ENCODE peak calls at places on chromosomes 2 and 18, in four cellular contexts. One of them, this sample, is unnamed. For H3K36me3, the result is how much of the 10 kb centered on the place peaks cover.

GRCh38 chr2:24919977-24920812 is at the start of gene ADCY3:
- DNase-seq in pancreas: peak
- DNase-seq in upper lobe of right lung: peak
- DNase-seq in mammary epithelial cell: peak
- DNase-seq in this sample: no peak

GRCh38 chr2:216057688-216058193 is 23.9 kb downstream of the PECR start:
- DNase-seq in upper lobe of right lung: peak
- DNase-seq in pancreas: no peak
- DNase-seq in mammary epithelial cell: peak
- DNase-seq in this sample: peak

GRCh38 chr2:115603285-115603684 is 1160.8 kb downstream of the DPP10 start:
- DNase-seq in mammary epithelial cell: no peak
- DNase-seq in upper lobe of right lung: no peak
- DNase-seq in pancreas: no peak
- DNase-seq in this sample: no peak

GRCh38 chr2:127080226-127080940 is 26.6 kb downstream of the BIN1 start:
- DNase-seq in pancreas: no peak
- DNase-seq in mammary epithelial cell: no peak
- DNase-seq in upper lobe of right lung: no peak
- DNase-seq in this sample: no peak

GRCh38 chr2:1772868-1773267 is 28.6 kb upstream of the PXDN start:
- DNase-seq in mammary epithelial cell: no peak
- DNase-seq in upper lobe of right lung: no peak
- DNase-seq in pancreas: no peak
- DNase-seq in this sample: no peak

GRCh38 chr18:63128242-63128967 is 191.2 kb downstream of the BCL2 start:
- DNase-seq in upper lobe of right lung: no peak
- DNase-seq in pancreas: no peak
- DNase-seq in mammary epithelial cell: no peak
- DNase-seq in this sample: no peak

GRCh38 chr18:9737814-9738160 is 29.7 kb downstream of the RAB31 start:
- DNase-seq in pancreas: peak
- DNase-seq in mammary epithelial cell: no peak
- DNase-seq in upper lobe of right lung: no peak
- DNase-seq in this sample: no peak

GRCh38 chr2:11417946-11418585 is 47.9 kb downstream of the E2F6 start:
- DNase-seq in pancreas: no peak
- DNase-seq in mammary epithelial cell: no peak
- DNase-seq in upper lobe of right lung: no peak
- DNase-seq in this sample: no peak

GRCh38 chr18:48814490-48815181 is 136.1 kb downstream of the SMAD7 start:
- DNase-seq in pancreas: no peak
- DNase-seq in upper lobe of right lung: peak
- DNase-seq in mammary epithelial cell: no peak
- DNase-seq in this sample: no peak

GRCh38 chr2:174945601-174946260 is 59.5 kb downstream of the CHN1 start:
- DNase-seq in upper lobe of right lung: no peak
- DNase-seq in mammary epithelial cell: no peak
- DNase-seq in pancreas: no peak
- DNase-seq in this sample: peak

GRCh38 chr2:141994066-141994465 is 136.8 kb downstream of the LRP1B start:
- DNase-seq in upper lobe of right lung: no peak
- DNase-seq in pancreas: no peak
- DNase-seq in mammary epithelial cell: peak
- DNase-seq in this sample: no peak

GRCh38 chr18:11849845-11850747 is 1.1 kb upstream of the CHMP1B start:
- DNase-seq in mammary epithelial cell: peak
- DNase-seq in upper lobe of right lung: peak
- DNase-seq in pancreas: peak
- DNase-seq in this sample: peak

GRCh38 chr2:23128684-23129292 is 256.2 kb upstream of the KLHL29 start:
- DNase-seq in pancreas: no peak
- DNase-seq in upper lobe of right lung: no peak
- DNase-seq in mammary epithelial cell: no peak
- DNase-seq in this sample: no peak
- H3K27ac ChIP-seq in pancreas: no peak
- H3K27ac ChIP-seq in upper lobe of right lung: no peak
- H3K27ac ChIP-seq in mammary epithelial cell: no peak
- H3K27ac ChIP-seq in this sample: no peak

GRCh38 chr2:86035883-86036789 is 69.5 kb downstream of the POLR1A start:
- DNase-seq in mammary epithelial cell: peak
- DNase-seq in pancreas: peak
- DNase-seq in upper lobe of right lung: peak
- DNase-seq in this sample: peak
- H3K4me3 ChIP-seq in mammary epithelial cell: no peak
- H3K4me3 ChIP-seq in pancreas: no peak
- H3K4me3 ChIP-seq in upper lobe of right lung: peak
- H3K4me3 ChIP-seq in this sample: no peak

DNA sequence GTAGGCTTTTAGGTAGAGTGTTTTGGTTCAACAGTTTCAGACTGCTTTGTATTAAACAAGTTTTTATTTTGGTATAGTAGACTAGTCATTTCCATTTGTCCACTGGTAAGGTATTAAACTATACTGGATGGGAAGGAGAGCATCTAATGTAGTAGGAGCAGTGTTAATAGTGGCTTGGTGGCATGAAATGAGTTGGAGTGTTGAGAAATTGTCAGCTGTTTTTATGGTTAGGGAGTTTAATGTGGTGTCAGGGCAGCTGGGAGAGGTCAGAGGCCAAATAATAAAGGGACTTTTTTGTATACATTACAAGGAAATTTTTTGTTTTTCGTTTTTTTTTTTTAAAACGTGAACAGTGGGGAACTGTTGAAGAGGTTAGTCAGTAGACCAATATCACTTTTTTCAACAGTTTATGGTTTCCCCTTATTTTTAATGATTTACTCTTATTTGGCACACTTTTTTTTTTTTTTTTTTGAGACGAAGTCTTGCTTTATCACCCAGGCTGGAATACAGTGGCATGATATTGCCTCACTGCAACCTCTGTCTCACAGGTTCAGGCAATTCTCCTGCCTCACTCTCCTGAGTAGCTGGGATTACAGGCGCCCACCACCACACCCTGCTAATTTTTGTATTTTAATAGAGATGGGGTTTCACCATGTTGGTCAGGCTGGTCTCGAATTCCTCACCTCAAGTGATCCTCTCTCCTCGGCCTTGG is 21.2 kb downstream of the ACTR3 start:
- DNase-seq in mammary epithelial cell: no peak
- DNase-seq in pancreas: no peak
- DNase-seq in upper lobe of right lung: no peak
- DNase-seq in this sample: no peak
- H3K36me3 ChIP-seq in mammary epithelial cell: under half
- H3K36me3 ChIP-seq in pancreas: under half
- H3K36me3 ChIP-seq in upper lobe of right lung: under half
- H3K36me3 ChIP-seq in this sample: under half

GRCh38 chr2:37842732-37843353 is 82.2 kb upstream of the RMDN2 start:
- DNase-seq in mammary epithelial cell: no peak
- DNase-seq in pancreas: no peak
- DNase-seq in upper lobe of right lung: no peak
- DNase-seq in this sample: no peak
- H3K27ac ChIP-seq in mammary epithelial cell: no peak
- H3K27ac ChIP-seq in pancreas: no peak
- H3K27ac ChIP-seq in upper lobe of right lung: no peak
- H3K27ac ChIP-seq in this sample: no peak

GRCh38 chr2:109699646-109700045 is 85.5 kb downstream of the SOWAHC start:
- DNase-seq in pancreas: no peak
- DNase-seq in upper lobe of right lung: no peak
- DNase-seq in mammary epithelial cell: no peak
- DNase-seq in this sample: peak
- H3K4me3 ChIP-seq in pancreas: no peak
- H3K4me3 ChIP-seq in upper lobe of right lung: no peak
- H3K4me3 ChIP-seq in mammary epithelial cell: no peak
- H3K4me3 ChIP-seq in this sample: no peak

GRCh38 chr18:8630546-8630945 is 21.3 kb downstream of the RAB12 start:
- DNase-seq in mammary epithelial cell: no peak
- DNase-seq in pancreas: no peak
- DNase-seq in upper lobe of right lung: no peak
- DNase-seq in this sample: no peak
- H3K36me3 ChIP-seq in mammary epithelial cell: under half
- H3K36me3 ChIP-seq in pancreas: under half
- H3K36me3 ChIP-seq in upper lobe of right lung: half or more
- H3K36me3 ChIP-seq in this sample: under half

DNA sequence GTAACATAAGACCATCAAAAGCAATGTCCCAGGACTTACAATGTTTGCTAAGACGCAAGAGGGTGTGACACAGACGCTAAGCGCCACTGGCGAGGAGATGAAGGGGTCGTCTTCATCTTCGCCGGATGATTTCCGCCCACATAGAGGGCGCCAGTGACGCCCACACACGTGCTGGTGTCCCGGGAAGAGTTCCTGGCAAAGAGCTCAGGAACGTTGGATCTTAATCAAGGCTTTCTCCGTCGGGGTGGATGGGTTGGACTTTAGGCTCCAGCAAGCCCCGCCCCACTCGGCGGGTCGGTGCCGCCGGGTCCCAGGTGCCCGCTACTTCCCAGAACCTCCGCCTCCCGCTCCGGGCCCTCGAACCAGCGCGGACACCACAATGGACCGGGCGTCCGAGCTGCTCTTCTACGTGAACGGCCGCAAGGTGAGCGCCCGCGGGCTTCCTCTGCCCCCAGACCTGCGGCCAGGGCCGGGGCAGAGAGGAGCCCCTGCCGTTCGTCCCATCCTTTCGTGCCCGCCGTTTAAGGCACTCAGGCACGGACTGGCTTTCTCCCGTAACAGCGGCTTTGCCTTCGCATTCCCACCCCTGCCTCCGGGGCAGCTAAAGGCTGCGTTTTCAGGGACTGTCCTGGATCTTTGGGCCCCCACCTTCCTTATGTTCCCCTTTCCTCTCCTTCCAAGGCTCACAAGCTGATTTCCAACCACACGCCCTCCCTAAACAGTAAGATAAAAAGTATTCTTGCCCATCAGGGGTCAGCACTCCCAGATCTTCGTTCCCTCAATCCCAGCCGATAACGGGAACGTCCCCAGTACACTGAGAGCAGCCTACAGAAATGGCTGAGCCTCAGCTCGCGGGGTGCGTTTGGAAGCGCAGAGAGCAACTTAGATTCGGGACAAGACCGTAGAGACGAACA is at the start of gene AOX1:
- DNase-seq in mammary epithelial cell: peak
- DNase-seq in upper lobe of right lung: peak
- DNase-seq in pancreas: peak
- DNase-seq in this sample: peak
- H3K27ac ChIP-seq in mammary epithelial cell: no peak
- H3K27ac ChIP-seq in upper lobe of right lung: peak
- H3K27ac ChIP-seq in pancreas: peak
- H3K27ac ChIP-seq in this sample: no peak

This sample was measured in brain microvascular endothelial cell.